ENCODE peak calls at places on chromosomes 16 and 17, in seven cellular contexts. One of them, this sample, is unnamed. For H3K36me3 and H3K27me3, the result is how much of the 10 kb centered on the place peaks cover.

GRCh38 chr17:7476951-7477350 is 2.5 kb downstream of the ZBTB4 start:
- DNase-seq in brain microvascular endothelial cell: no peak
- DNase-seq in stomach: no peak
- DNase-seq in psoas muscle: no peak
- DNase-seq in cardiac muscle cell: no peak
- DNase-seq in GM23338: no peak
- DNase-seq in tibial artery: no peak
- DNase-seq in this sample: no peak

GRCh38 chr16:73020409-73020884 is 27.5 kb downstream of the ZFHX3 start:
- DNase-seq in cardiac muscle cell: peak
- DNase-seq in stomach: peak
- DNase-seq in brain microvascular endothelial cell: peak
- DNase-seq in psoas muscle: peak
- DNase-seq in tibial artery: peak
- DNase-seq in GM23338: no peak
- DNase-seq in this sample: no peak

GRCh38 chr16:49559242-49559641 is 185.6 kb downstream of the C16orf78 start:
- DNase-seq in psoas muscle: no peak
- DNase-seq in GM23338: no peak
- DNase-seq in brain microvascular endothelial cell: no peak
- DNase-seq in tibial artery: no peak
- DNase-seq in stomach: no peak
- DNase-seq in cardiac muscle cell: no peak
- DNase-seq in this sample: no peak

GRCh38 chr17:41683441-41684007 is 5.2 kb upstream of the EIF1 start:
- DNase-seq in psoas muscle: no peak
- DNase-seq in GM23338: no peak
- DNase-seq in tibial artery: no peak
- DNase-seq in brain microvascular endothelial cell: no peak
- DNase-seq in cardiac muscle cell: no peak
- DNase-seq in stomach: no peak
- DNase-seq in this sample: no peak

GRCh38 chr16:70647461-70648359 is 1.4 kb downstream of the IL34 start:
- DNase-seq in brain microvascular endothelial cell: no peak
- DNase-seq in cardiac muscle cell: peak
- DNase-seq in tibial artery: no peak
- DNase-seq in stomach: no peak
- DNase-seq in GM23338: no peak
- DNase-seq in psoas muscle: no peak
- DNase-seq in this sample: no peak

GRCh38 chr17:72884066-72884465 is 208.4 kb downstream of the SLC39A11 start:
- DNase-seq in GM23338: no peak
- DNase-seq in stomach: no peak
- DNase-seq in cardiac muscle cell: no peak
- DNase-seq in brain microvascular endothelial cell: no peak
- DNase-seq in psoas muscle: no peak
- DNase-seq in tibial artery: no peak
- DNase-seq in this sample: no peak

GRCh38 chr16:70726869-70727494 is 41.1 kb upstream of the MTSS2 start:
- DNase-seq in tibial artery: no peak
- DNase-seq in cardiac muscle cell: peak
- DNase-seq in psoas muscle: peak
- DNase-seq in GM23338: no peak
- DNase-seq in brain microvascular endothelial cell: no peak
- DNase-seq in stomach: no peak
- DNase-seq in this sample: no peak

GRCh38 chr16:2507679-2508064 is 6.1 kb upstream of the ATP6V0C start:
- DNase-seq in stomach: peak
- DNase-seq in cardiac muscle cell: no peak
- DNase-seq in tibial artery: no peak
- DNase-seq in psoas muscle: peak
- DNase-seq in brain microvascular endothelial cell: no peak
- DNase-seq in GM23338: no peak
- DNase-seq in this sample: no peak

GRCh38 chr17:63645775-63646491 is 23.7 kb downstream of the MAP3K3 start:
- DNase-seq in stomach: no peak
- DNase-seq in psoas muscle: no peak
- DNase-seq in tibial artery: no peak
- DNase-seq in brain microvascular endothelial cell: no peak
- DNase-seq in cardiac muscle cell: no peak
- DNase-seq in GM23338: no peak
- DNase-seq in this sample: no peak

GRCh38 chr17:56834380-56835258 is 668 bp downstream of the DGKE start:
- DNase-seq in cardiac muscle cell: peak
- DNase-seq in tibial artery: peak
- DNase-seq in stomach: peak
- DNase-seq in GM23338: peak
- DNase-seq in psoas muscle: peak
- DNase-seq in brain microvascular endothelial cell: no peak
- DNase-seq in this sample: peak

GRCh38 chr17:58325289-58325726 is 3.3 kb downstream of the TSPOAP1 start:
- DNase-seq in brain microvascular endothelial cell: no peak
- DNase-seq in stomach: no peak
- DNase-seq in cardiac muscle cell: no peak
- DNase-seq in GM23338: peak
- DNase-seq in psoas muscle: no peak
- DNase-seq in tibial artery: no peak
- DNase-seq in this sample: peak

GRCh38 chr16:85262558-85263196 is 150.4 kb upstream of the CIBAR2 start:
- DNase-seq in psoas muscle: no peak
- DNase-seq in stomach: no peak
- DNase-seq in tibial artery: no peak
- DNase-seq in GM23338: no peak
- DNase-seq in brain microvascular endothelial cell: no peak
- DNase-seq in cardiac muscle cell: no peak
- DNase-seq in this sample: no peak

GRCh38 chr17:44400226-44400847 is 10.9 kb upstream of the ITGA2B start:
- DNase-seq in GM23338: peak
- DNase-seq in psoas muscle: no peak
- DNase-seq in brain microvascular endothelial cell: peak
- DNase-seq in cardiac muscle cell: peak
- DNase-seq in tibial artery: no peak
- DNase-seq in stomach: no peak
- DNase-seq in this sample: peak
- H3K36me3 ChIP-seq in GM23338: under half
- H3K36me3 ChIP-seq in psoas muscle: under half
- H3K36me3 ChIP-seq in brain microvascular endothelial cell: under half
- H3K36me3 ChIP-seq in cardiac muscle cell: under half
- H3K36me3 ChIP-seq in tibial artery: under half
- H3K36me3 ChIP-seq in stomach: under half
- H3K36me3 ChIP-seq in this sample: under half

DNA sequence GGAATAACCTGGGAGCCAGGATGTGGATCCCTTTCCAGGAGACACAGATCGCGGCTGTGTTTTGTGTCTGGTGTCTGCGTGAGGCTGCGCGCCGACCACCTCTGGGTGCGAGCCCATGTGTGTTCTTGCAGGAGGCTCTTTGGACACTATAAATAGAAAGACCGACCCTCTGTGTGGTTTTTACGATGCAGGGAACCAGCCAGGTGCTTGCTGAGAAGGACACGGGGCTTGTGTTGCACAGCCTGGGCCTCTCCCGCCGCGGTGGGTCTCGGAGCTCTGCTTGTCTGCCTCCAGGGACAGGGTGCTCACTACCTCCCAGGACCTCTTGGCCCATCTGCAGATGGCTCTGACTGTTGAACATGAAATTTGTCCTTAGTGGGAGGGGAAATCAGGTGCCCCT is 505 bp upstream of the STX1B start:
- DNase-seq in GM23338: no peak
- DNase-seq in cardiac muscle cell: no peak
- DNase-seq in stomach: no peak
- DNase-seq in psoas muscle: no peak
- DNase-seq in brain microvascular endothelial cell: no peak
- DNase-seq in tibial artery: no peak
- DNase-seq in this sample: no peak
- H3K27me3 ChIP-seq in GM23338: under half
- H3K27me3 ChIP-seq in cardiac muscle cell: under half
- H3K27me3 ChIP-seq in stomach: half or more
- H3K27me3 ChIP-seq in psoas muscle: under half
- H3K27me3 ChIP-seq in brain microvascular endothelial cell: under half
- H3K27me3 ChIP-seq in tibial artery: under half
- H3K27me3 ChIP-seq in this sample: under half

DNA sequence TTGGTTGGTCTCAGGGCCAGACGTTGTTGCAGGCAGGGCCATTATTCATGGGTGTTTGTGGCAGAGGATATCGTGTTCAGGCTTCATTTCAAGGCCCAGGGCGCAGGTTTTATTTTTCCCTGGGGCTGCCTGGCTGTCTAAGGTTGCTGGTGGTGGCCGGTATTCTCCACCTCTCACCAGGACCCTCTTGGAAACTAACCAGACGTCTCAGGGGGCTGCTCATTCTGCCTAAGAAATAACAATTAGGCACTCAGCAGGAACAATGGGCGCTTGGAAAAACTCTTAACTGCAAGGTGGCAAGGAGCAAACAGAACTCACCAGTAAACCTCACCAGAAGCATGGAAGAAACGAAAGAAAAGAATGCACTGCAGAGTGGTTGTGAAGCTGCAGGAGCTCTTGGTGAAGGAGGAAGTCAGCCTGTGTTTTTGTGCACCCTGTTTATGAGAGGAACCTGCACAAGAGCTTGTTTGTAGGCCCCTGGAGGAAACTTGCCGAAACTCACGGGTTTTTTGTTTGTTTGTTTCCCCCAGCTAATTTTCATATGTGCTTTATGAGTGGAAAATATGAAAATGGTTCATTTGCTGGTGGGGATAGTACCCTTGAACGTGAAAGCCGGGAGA is 222.8 kb downstream of the C16orf95 start:
- DNase-seq in cardiac muscle cell: no peak
- DNase-seq in brain microvascular endothelial cell: no peak
- DNase-seq in stomach: no peak
- DNase-seq in tibial artery: no peak
- DNase-seq in psoas muscle: no peak
- DNase-seq in GM23338: no peak
- DNase-seq in this sample: no peak
- H3K36me3 ChIP-seq in cardiac muscle cell: under half
- H3K36me3 ChIP-seq in brain microvascular endothelial cell: under half
- H3K36me3 ChIP-seq in stomach: under half
- H3K36me3 ChIP-seq in tibial artery: under half
- H3K36me3 ChIP-seq in psoas muscle: under half
- H3K36me3 ChIP-seq in GM23338: under half
- H3K36me3 ChIP-seq in this sample: under half

GRCh38 chr17:38418069-38418692 is 10.1 kb upstream of the ARHGAP23 start:
- DNase-seq in cardiac muscle cell: no peak
- DNase-seq in stomach: no peak
- DNase-seq in tibial artery: no peak
- DNase-seq in GM23338: no peak
- DNase-seq in brain microvascular endothelial cell: no peak
- DNase-seq in psoas muscle: no peak
- DNase-seq in this sample: peak

GRCh38 chr17:38418693-38419507 is 9.4 kb upstream of the ARHGAP23 start:
- DNase-seq in brain microvascular endothelial cell: no peak
- DNase-seq in cardiac muscle cell: no peak
- DNase-seq in stomach: no peak
- DNase-seq in tibial artery: no peak
- DNase-seq in GM23338: peak
- DNase-seq in psoas muscle: no peak
- DNase-seq in this sample: peak

GRCh38 chr17:38415250-38416194 is 12.7 kb upstream of the ARHGAP23 start:
- DNase-seq in GM23338: peak
- DNase-seq in stomach: no peak
- DNase-seq in cardiac muscle cell: peak
- DNase-seq in brain microvascular endothelial cell: peak
- DNase-seq in tibial artery: no peak
- DNase-seq in psoas muscle: peak
- DNase-seq in this sample: peak

GRCh38 chr17:38416840-38417209 is 11.4 kb upstream of the ARHGAP23 start:
- DNase-seq in GM23338: no peak
- DNase-seq in psoas muscle: no peak
- DNase-seq in brain microvascular endothelial cell: no peak
- DNase-seq in stomach: no peak
- DNase-seq in tibial artery: no peak
- DNase-seq in cardiac muscle cell: peak
- DNase-seq in this sample: no peak

GRCh38 chr17:38417210-38417951 is 10.9 kb upstream of the ARHGAP23 start:
- DNase-seq in brain microvascular endothelial cell: no peak
- DNase-seq in stomach: no peak
- DNase-seq in tibial artery: no peak
- DNase-seq in cardiac muscle cell: no peak
- DNase-seq in psoas muscle: no peak
- DNase-seq in GM23338: no peak
- DNase-seq in this sample: peak
- H3K27me3 ChIP-seq in brain microvascular endothelial cell: under half
- H3K27me3 ChIP-seq in stomach: half or more
- H3K27me3 ChIP-seq in tibial artery: under half
- H3K27me3 ChIP-seq in cardiac muscle cell: under half
- H3K27me3 ChIP-seq in psoas muscle: under half
- H3K27me3 ChIP-seq in GM23338: under half
- H3K27me3 ChIP-seq in this sample: under half